ENCODE peak calls at places on chromosomes 6 and 20, in four cellular contexts. B is HEK293T, Y is HepG2, K is K562. H is an unnamed sample.

GRCh38 chr6:52286798-52287432 is 2.4 kb upstream of the MCM3 start:
- DNase-seq in B (peak; percentile 53), Y (peak; percentile 89), K (peak; percentile 88), H (peak; percentile 74)

GRCh38 chr6:6557504-6557839 is 31.0 kb upstream of the LY86 start:
- DNase-seq in Y (no peak), K (no peak), B (no peak), H (no peak)

GRCh38 chr6:52499026-52499425 is 77.8 kb downstream of the TRAM2 start:
- DNase-seq in K (no peak), Y (no peak), B (no peak), H (no peak)

GRCh38 chr20:36493013-36493800 is 48.1 kb upstream of the MYL9 start:
- DNase-seq in Y (no peak), B (no peak), K (peak; percentile 52), H (peak; percentile 56)

GRCh38 chr20:50521709-50522674 is 11.8 kb downstream of the PTPN1 start:
- DNase-seq in K (peak; percentile 55), Y (no peak), B (no peak), H (no peak)

GRCh38 chr20:3686867-3687321 is 5.1 kb upstream of the ADAM33 start:
- DNase-seq in K (no peak), Y (no peak), B (no peak), H (no peak)

GRCh38 chr6:38156818-38157565 is 337.5 kb downstream of the ZFAND3 start:
- DNase-seq in K (no peak), Y (no peak), B (no peak), H (no peak)

GRCh38 chr6:73394577-73395354 is at the start of gene DDX43:
- DNase-seq in Y (no peak), K (no peak), B (no peak), H (peak; percentile 48)

DNA sequence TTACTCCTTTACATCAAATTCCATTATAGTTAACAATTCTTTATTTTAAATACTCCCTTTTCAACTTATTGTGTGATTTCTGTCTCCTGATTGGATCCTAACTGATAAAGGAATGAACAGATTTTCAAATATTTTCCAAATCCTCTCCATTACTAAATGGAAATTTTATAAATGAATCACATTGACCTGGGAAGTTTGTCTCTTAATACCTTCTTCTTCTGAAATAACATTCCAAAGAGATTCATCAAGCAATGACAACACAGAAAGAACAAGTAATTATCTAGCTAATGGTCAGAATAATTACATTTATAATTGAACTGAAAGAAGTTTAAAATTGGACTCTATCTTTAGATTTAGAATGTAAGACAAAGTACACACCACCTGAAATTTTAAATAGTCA is 515.4 kb upstream of the PTCHD4 start:
- DNase-seq in B (no peak), K (no peak), Y (no peak), H (no peak)
- TF ChIP-seq ELF4 in B (no peak), K (no peak), Y (no peak), H (no peak)

DNA sequence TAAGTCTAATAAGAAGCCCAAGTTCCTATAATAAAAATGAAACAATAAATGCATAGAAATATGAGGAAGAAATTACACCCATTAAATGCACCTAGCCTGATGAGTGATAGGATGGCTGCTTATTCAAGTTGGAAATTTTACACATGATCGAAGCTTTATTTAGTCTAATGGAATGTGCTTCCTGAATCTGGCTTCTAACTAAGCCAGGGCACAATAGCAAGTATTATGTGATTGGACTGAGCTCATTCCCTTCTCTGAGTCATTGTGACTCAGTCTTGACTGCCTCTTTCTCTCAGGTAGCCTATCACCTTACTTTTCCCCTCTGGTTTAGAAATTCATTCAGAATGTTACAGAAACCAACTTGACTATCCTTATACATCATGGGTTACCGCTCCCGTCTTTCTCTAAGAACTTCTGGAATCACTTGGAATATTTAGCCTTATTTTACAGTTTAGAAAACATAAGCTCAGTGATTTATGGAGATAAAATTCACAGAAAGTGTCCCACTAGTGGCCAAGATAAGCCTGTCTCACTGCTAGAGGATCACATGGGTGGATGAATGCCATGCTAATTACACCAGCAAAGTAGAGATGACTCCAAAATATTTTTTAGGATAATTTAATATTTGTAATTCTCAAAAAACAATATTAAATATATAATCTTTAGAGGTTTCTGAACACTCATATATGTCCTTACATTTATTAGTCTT is 505.3 kb upstream of the JAG1 start:
- DNase-seq in B (no peak), K (no peak), Y (peak; percentile 54), H (no peak)
- TF ChIP-seq ELF4 in B (no peak), K (no peak), Y (no peak), H (no peak)

GRCh38 chr6:75337805-75338204 is 53.2 kb upstream of the TMEM30A start:
- DNase-seq in Y (no peak), B (no peak), K (no peak), H (no peak)

GRCh38 chr6:75331134-75331533 is 46.5 kb upstream of the TMEM30A start:
- DNase-seq in B (no peak), Y (no peak), K (no peak), H (no peak)

GRCh38 chr6:75329703-75330102 is 45.1 kb upstream of the TMEM30A start:
- DNase-seq in Y (no peak), B (no peak), K (no peak), H (no peak)

GRCh38 chr6:75333811-75334210 is 49.2 kb upstream of the TMEM30A start:
- DNase-seq in B (no peak), K (no peak), Y (no peak), H (no peak)

GRCh38 chr6:75334266-75335040 is 49.9 kb upstream of the TMEM30A start:
- DNase-seq in K (no peak), B (peak; percentile 49), Y (no peak), H (peak; percentile 55)
- TF ChIP-seq ELF4 in K (no peak), B (no peak), Y (no peak), H (no peak)

GRCh38 chr20:25623225-25623735 is 534 bp downstream of the NANP start:
- DNase-seq in B (peak; percentile 37), K (peak; percentile 53), Y (peak; percentile 64), H (peak; percentile 24)

GRCh38 chr20:25622450-25623224 is 1.2 kb downstream of the NANP start:
- DNase-seq in Y (peak; percentile 20), K (no peak), B (no peak), H (no peak)

GRCh38 chr20:25623736-25624499 is at the start of gene NANP:
- DNase-seq in B (peak; percentile 97), K (peak; percentile 94), Y (peak; percentile 100), H (peak; percentile 90)

GRCh38 chr20:25626779-25627178 is 3.0 kb upstream of the NANP start:
- DNase-seq in B (no peak), Y (no peak), K (no peak), H (no peak)

GRCh38 chr20:25624500-25624939 is 706 bp upstream of the NANP start:
- DNase-seq in K (no peak), Y (no peak), B (no peak), H (no peak)
- TF ChIP-seq ELF4 in K (no peak), Y (no peak), B (no peak), H (no peak)

DNA sequence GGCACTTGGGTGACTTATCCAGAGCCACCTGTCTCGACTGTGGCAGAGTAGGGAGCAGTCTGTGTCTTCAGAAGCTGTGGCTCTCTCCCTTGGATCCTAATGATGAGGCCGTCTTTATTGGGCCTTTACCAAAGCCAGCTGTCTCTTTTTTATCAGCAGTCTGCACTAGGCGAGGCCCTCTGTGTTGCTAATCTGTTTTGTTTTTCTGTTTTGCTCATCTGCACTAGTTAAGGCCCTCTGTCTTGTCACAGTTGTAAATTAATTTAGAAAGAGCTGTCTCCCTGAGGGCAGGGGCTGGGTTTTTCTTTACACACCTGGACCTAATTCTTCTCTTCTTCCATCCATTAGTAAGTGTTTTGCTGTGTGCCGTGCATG is 45.0 kb downstream of the CDS2 start:
- DNase-seq in K (peak; percentile 29), Y (no peak), B (no peak), H (no peak)
- TF ChIP-seq ELF4 in K (no peak), Y (no peak), B (no peak), H (no peak)

GRCh38 chr20:47854687-47855212 is 69.5 kb upstream of the SULF2 start:
- DNase-seq in B (peak; percentile 53), K (peak; percentile 43), Y (peak; percentile 69), H (peak; percentile 71)
- TF ChIP-seq ELF4 in B (no peak), K (no peak), Y (no peak), H (no peak)

GRCh38 chr6:116090251-116090650 is 10.4 kb upstream of the NT5DC1 start:
- DNase-seq in B (no peak), Y (no peak), K (no peak), H (no peak)
- TF ChIP-seq ELF4 in B (no peak), Y (no peak), K (no peak), H (no peak)

DNA sequence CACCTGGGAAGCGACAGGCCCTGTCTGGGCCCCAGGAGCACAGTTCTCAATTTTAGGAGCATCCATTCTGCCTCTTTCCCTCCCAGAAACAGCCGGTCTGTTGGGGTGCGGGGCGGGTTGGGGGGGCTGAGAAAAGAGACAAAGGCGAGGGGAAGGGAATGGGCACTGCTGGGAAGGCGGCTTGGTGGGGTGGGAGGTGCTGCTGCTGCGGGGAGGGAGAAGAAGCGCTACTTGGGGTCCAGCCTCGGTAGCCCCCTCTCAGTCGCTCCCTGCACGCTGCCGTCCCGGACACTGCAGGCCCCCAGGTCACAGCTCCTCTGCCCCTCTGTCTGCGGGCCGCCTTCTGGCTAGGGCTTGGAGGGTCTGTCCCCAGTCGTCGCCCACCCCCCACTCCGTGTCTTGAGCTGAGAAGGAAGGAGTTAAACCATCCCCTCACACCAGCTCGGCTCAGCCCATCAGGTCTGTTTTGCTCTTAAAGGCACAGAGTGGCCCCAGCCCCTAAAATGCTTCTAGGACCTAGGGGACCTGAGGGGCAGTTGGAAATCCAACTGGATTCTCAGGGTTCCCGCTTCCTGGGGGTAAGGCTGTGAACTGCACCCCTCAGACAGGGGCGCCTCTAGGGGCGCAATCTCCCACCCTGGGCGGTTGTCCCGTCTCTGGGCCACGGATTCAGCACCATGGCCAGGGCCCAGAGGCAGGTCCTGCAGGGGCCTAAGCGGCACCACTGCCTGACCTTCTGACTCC is 740 bp downstream of the GDAP1L1 start:
- DNase-seq in Y (peak; percentile 80), B (peak; percentile 65), K (peak; percentile 75), H (peak; percentile 91)
- TF ChIP-seq ELF4 in Y (no peak), B (no peak), K (no peak), H (no peak)